ENCODE peak calls at places on chromosomes 11 and 22, in six cellular contexts. U is stimulated activated CD8-positive, alpha-beta memory T cell treated with anti-CD3 and anti-CD28 coated beads, Interleukin-7, amount 100 ng/mL, for 4 hours; S is omental fat pad; B is SK-N-DZ; M is brain microvascular endothelial cell; Q is MM.1S. W is an unnamed sample.
A peak's percentile ranks its signal among the peaks of the same experiment; 100 is the strongest.

GRCh38 chr11:73752903-73753302 is 8.0 kb downstream of the RAB6A start:
- DNase-seq in S (no peak), Q (no peak), B (no peak), U (no peak), M (no peak), W (no peak)

GRCh38 chr11:124670732-124671131 is 2.8 kb downstream of the SIAE start:
- DNase-seq in M (no peak), U (no peak), Q (peak; percentile 92), S (no peak), B (no peak), W (peak; percentile 22)

GRCh38 chr11:1017269-1018005 is 19.1 kb downstream of the MUC6 start:
- DNase-seq in S (no peak), B (peak; percentile 42), M (no peak), Q (no peak), U (no peak), W (no peak)

GRCh38 chr11:15893080-15893492 is 463.3 kb downstream of the SOX6 start:
- DNase-seq in S (no peak), B (no peak), Q (no peak), U (no peak), M (peak; percentile 56), W (peak; percentile 96)

GRCh38 chr11:123249354-123249753 is 54.3 kb upstream of the CLMP start:
- DNase-seq in S (no peak), U (no peak), M (no peak), B (no peak), Q (no peak), W (no peak)

GRCh38 chr11:57662893-57663292 is 5.0 kb upstream of the ZDHHC5 start:
- DNase-seq in S (no peak), U (no peak), M (no peak), B (no peak), Q (no peak), W (no peak)

GRCh38 chr11:115276799-115277198 is 227.4 kb downstream of the CADM1 start:
- DNase-seq in U (no peak), B (no peak), M (no peak), Q (no peak), S (no peak), W (no peak)

GRCh38 chr11:1559103-1559951 is 12.7 kb downstream of the DUSP8 start:
- DNase-seq in Q (no peak), S (peak; percentile 47), B (no peak), U (no peak), M (no peak), W (peak; percentile 63)

GRCh38 chr22:25495286-25495685 is 69.2 kb upstream of the GRK3 start:
- DNase-seq in B (no peak), U (no peak), Q (no peak), M (no peak), S (no peak), W (no peak)

GRCh38 chr11:91972665-91973266 is 251.9 kb upstream of the FAT3 start:
- DNase-seq in M (no peak), B (no peak), S (no peak), Q (no peak), U (no peak), W (no peak)

GRCh38 chr22:35835267-35835997 is 117.8 kb downstream of the APOL5 start:
- DNase-seq in B (no peak), Q (no peak), U (no peak), M (no peak), S (no peak), W (peak; percentile 78)